ENCODE peak calls at places on chromosomes 5 and 9, in four cellular contexts. H, F, R and L are unnamed samples.

GRCh38 chr9:134679616-134680392 is 38.2 kb downstream of the COL5A1 start:
- DNase-seq in R (no peak), F (no peak), H (no peak), L (no peak)

GRCh38 chr5:59766394-59766793 is 127.1 kb downstream of the PDE4D start:
- DNase-seq in H (peak; percentile 33), R (no peak), F (no peak), L (no peak)

GRCh38 chr9:23630488-23630887 is 195.6 kb downstream of the ELAVL2 start:
- DNase-seq in F (no peak), H (no peak), R (no peak), L (no peak)

GRCh38 chr5:124178050-124178449 is 568.4 kb downstream of the ZNF608 start:
- DNase-seq in R (no peak), H (no peak), F (no peak), L (no peak)

GRCh38 chr5:176384991-176385390 is 3.4 kb downstream of the NOP16 start:
- DNase-seq in F (no peak), R (no peak), H (no peak), L (no peak)

GRCh38 chr9:37442556-37442955 is 20.1 kb downstream of the GRHPR start:
- DNase-seq in F (no peak), H (no peak), R (no peak), L (no peak)

GRCh38 chr9:129052592-129052991 is 16.2 kb downstream of the MIGA2 start:
- DNase-seq in R (no peak), H (no peak), F (no peak), L (no peak)

GRCh38 chr5:167730121-167730520 is 561.3 kb upstream of the WWC1 start:
- DNase-seq in R (peak; percentile 86), H (no peak), F (no peak), L (no peak)

GRCh38 chr5:43773032-43773830 is 170.3 kb downstream of the NNT start:
- DNase-seq in H (no peak), R (no peak), F (no peak), L (no peak)

GRCh38 chr9:96087669-96088299 is 212.3 kb downstream of the ERCC6L2 start:
- DNase-seq in F (peak; percentile 51), H (no peak), R (no peak), L (no peak)

GRCh38 chr5:60718186-60718892 is 18.4 kb upstream of the DEPDC1B start:
- DNase-seq in F (no peak), R (no peak), H (no peak), L (no peak)

GRCh38 chr9:130188860-130189481 is 16.8 kb downstream of the NCS1 start:
- DNase-seq in R (no peak), H (no peak), F (no peak), L (no peak)

GRCh38 chr5:78387468-78388153 is 27.2 kb downstream of the SCAMP1 start:
- DNase-seq in R (no peak), H (no peak), F (no peak), L (no peak)